ENCODE peak calls at places on chromosomes 16 and 17, in four cellular contexts. K, O, W and R are unnamed samples.
A peak's percentile ranks its signal among the peaks of the same experiment; 100 is the strongest.

GRCh38 chr17:3032258-3033247 is 30.9 kb downstream of the OR1D5 start:
- DNase-seq in W (no peak), O (no peak), K (no peak), R (no peak)

GRCh38 chr17:21275047-21275578 is 9.4 kb upstream of the MAP2K3 start:
- DNase-seq in O (no peak), W (peak; percentile 34), K (no peak), R (no peak)

GRCh38 chr17:28717578-28718316 is at the start of gene RAB34:
- DNase-seq in K (peak; percentile 73), O (peak; percentile 90), W (peak; percentile 81), R (no peak)

GRCh38 chr16:10497132-10498088 is 83.0 kb downstream of the EMP2 start:
- DNase-seq in W (no peak), O (no peak), K (no peak), R (peak; percentile 12)

GRCh38 chr16:79296491-79296890 is 304.0 kb downstream of the MAF start:
- DNase-seq in O (no peak), K (no peak), W (no peak), R (no peak)

GRCh38 chr16:68954871-68955635 is 111.7 kb downstream of the TANGO6 start:
- DNase-seq in K (no peak), W (peak; percentile 38), O (no peak), R (no peak)

GRCh38 chr17:74957935-74958549 is 14.5 kb downstream of the HID1 start:
- DNase-seq in K (peak; percentile 91), O (peak; percentile 45), W (peak; percentile 19), R (peak; percentile 63)

GRCh38 chr17:66730497-66730923 is 104.4 kb upstream of the CACNG5 start:
- DNase-seq in K (no peak), O (peak; percentile 59), W (no peak), R (no peak)

GRCh38 chr17:40813804-40814203 is 8.6 kb downstream of the KRT10 start:
- DNase-seq in W (peak; percentile 19), O (no peak), K (no peak), R (no peak)

GRCh38 chr17:82118815-82119380 is 20.9 kb upstream of the FASN start:
- DNase-seq in K (no peak), O (peak; percentile 30), W (no peak), R (no peak)